ENCODE peak calls at places on chromosomes 3 and 15, in five cellular contexts. J, P, I, F and Z are unnamed samples.

GRCh38 chr15:48097264-48097663 is 23.5 kb upstream of the SLC24A5 start:
- DNase-seq in J (no peak), F (no peak), I (no peak), P (no peak), Z (no peak)

GRCh38 chr3:64685800-64686445 is 1.9 kb downstream of the ADAMTS9 start:
- DNase-seq in F (peak), I (no peak), J (no peak), P (peak), Z (no peak)

GRCh38 chr3:123552095-123552714 is 32.6 kb downstream of the HACD2 start:
- DNase-seq in P (peak), J (no peak), I (peak), F (no peak), Z (no peak)

GRCh38 chr3:182521339-182521738 is 272.0 kb upstream of the ATP11B start:
- DNase-seq in J (no peak), P (no peak), I (no peak), F (no peak), Z (no peak)

GRCh38 chr15:97259943-97260342 is 700.6 kb upstream of the ARRDC4 start:
- DNase-seq in J (no peak), P (no peak), I (no peak), F (no peak), Z (no peak)

GRCh38 chr3:121431717-121432517 is 113.9 kb downstream of the POLQ start:
- DNase-seq in I (peak), J (peak), F (no peak), P (peak), Z (no peak)

GRCh38 chr3:46423588-46423987 is 16.5 kb downstream of the CCRL2 start:
- DNase-seq in P (peak), I (peak), J (no peak), F (no peak), Z (no peak)

GRCh38 chr15:38708672-38709188 is 144.1 kb upstream of the RASGRP1 start:
- DNase-seq in I (no peak), J (no peak), F (no peak), P (peak), Z (no peak)

GRCh38 chr3:29226709-29227108 is 54.2 kb upstream of the RBMS3 start:
- DNase-seq in J (no peak), F (no peak), I (no peak), P (peak), Z (no peak)

GRCh38 chr3:81851166-81851565 is 89.7 kb upstream of the GBE1 start:
- DNase-seq in P (no peak), I (peak), F (no peak), J (no peak), Z (no peak)

GRCh38 chr3:192417012-192417411 is 310.3 kb downstream of the FGF12 start:
- DNase-seq in J (no peak), P (no peak), I (peak), F (no peak), Z (no peak)

GRCh38 chr3:107217161-107217560 is 160.1 kb upstream of the CCDC54 start:
- DNase-seq in J (no peak), I (no peak), P (peak), F (no peak), Z (no peak)

GRCh38 chr3:105367406-105368213 is 901 bp downstream of the ALCAM start:
- DNase-seq in F (peak), J (peak), P (peak), I (peak), Z (no peak)

GRCh38 chr3:20073683-20074082 is 33.4 kb downstream of the KAT2B start:
- DNase-seq in J (no peak), I (no peak), P (no peak), F (no peak), Z (peak)

GRCh38 chr3:60792287-60792852 is 458.9 kb downstream of the FHIT start:
- DNase-seq in J (no peak), P (no peak), F (no peak), I (no peak), Z (no peak)

GRCh38 chr3:146326875-146327543 is 76.1 kb upstream of the PLSCR4 start:
- DNase-seq in F (no peak), I (peak), J (no peak), P (peak), Z (no peak)

GRCh38 chr3:123421353-123422174 is 27.3 kb downstream of the ADCY5 start:
- DNase-seq in I (peak), J (no peak), F (no peak), P (no peak), Z (no peak)